ENCODE peak calls at places on chromosomes 3 and 15, in seven cellular contexts. X, Y, P, F, V, K and L are unnamed samples.

GRCh38 chr15:89089316-89090230 is 1.3 kb downstream of the ABHD2 start:
- DNase-seq in K (no peak), Y (no peak), F (no peak), X (no peak), V (no peak), P (no peak), L (no peak)

GRCh38 chr3:151918253-151919029 is 45.0 kb downstream of the SUCNR1 start:
- DNase-seq in F (no peak), P (peak; percentile 34), X (peak; percentile 31), K (no peak), Y (no peak), V (no peak), L (no peak)

GRCh38 chr3:149199474-149199873 is 22.2 kb downstream of the CP start:
- DNase-seq in Y (no peak), F (no peak), P (no peak), X (no peak), K (no peak), V (no peak), L (no peak)

GRCh38 chr3:13112521-13113345 is 39.5 kb upstream of the IQSEC1 start:
- DNase-seq in X (no peak), Y (no peak), K (no peak), F (no peak), V (peak; percentile 18), P (no peak), L (no peak)

GRCh38 chr15:26676115-26676514 is 96.8 kb downstream of the GABRB3 start:
- DNase-seq in F (no peak), K (no peak), X (no peak), Y (no peak), P (no peak), V (no peak), L (no peak)

GRCh38 chr3:125256675-125257074 is 44.1 kb upstream of the SLC12A8 start:
- DNase-seq in X (no peak), F (no peak), Y (no peak), K (no peak), P (no peak), V (no peak), L (no peak)

GRCh38 chr15:39338251-39338650 is 242.6 kb upstream of the THBS1 start:
- DNase-seq in K (no peak), Y (no peak), F (no peak), P (no peak), X (no peak), V (no peak), L (no peak)

GRCh38 chr15:85769182-85769900 is 25.4 kb downstream of the KLHL25 start:
- DNase-seq in P (no peak), V (no peak), Y (no peak), F (no peak), X (no peak), K (no peak), L (no peak)

GRCh38 chr3:118057086-118057485 is 977.6 kb downstream of the IGSF11 start:
- DNase-seq in K (no peak), Y (no peak), X (no peak), V (no peak), P (no peak), F (no peak), L (no peak)

DNA sequence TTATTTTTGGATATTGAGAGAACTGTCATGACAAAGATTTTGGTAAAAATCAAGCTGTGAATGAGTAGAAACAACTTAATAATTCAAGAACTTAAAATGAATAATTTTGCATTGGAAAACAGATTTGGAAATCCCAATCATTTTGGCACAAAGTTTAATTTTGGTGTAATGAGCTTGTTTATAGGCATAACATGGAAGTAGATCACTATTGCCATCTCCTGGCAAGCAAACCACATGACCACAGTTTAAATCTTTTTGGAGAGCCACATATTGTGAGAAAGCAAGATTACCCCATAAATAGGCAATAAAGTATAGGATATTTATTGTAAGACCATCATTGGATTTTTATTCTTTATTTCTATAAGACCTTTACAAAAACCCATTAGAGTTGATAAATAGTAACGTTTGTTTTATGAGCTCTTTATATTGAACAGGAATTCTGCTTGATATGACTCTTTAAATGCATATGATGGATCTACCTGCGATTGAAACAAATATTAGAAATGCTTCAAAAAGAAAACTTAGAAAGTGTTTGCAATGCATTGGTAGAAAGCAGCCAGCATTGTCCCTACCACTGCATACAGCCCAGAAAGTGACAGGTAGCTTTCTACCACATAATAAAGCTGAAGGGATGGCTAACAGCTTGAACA is 766.9 kb downstream of the TBL1XR1 start:
- DNase-seq in P (peak; percentile 5), K (no peak), Y (no peak), F (no peak), X (peak; percentile 36), V (no peak), L (no peak)
- TF ChIP-seq CTCF in P (peak; percentile 46), K (no peak), Y (peak; percentile 59), F (no peak), X (peak; percentile 60), V (no peak), L (no peak)

GRCh38 chr3:170869240-170869592 is 779 bp downstream of the RPL22L1 start:
- DNase-seq in F (no peak), V (no peak), X (no peak), P (no peak), K (no peak), Y (no peak), L (no peak)

GRCh38 chr3:170867143-170867542 is 2.9 kb downstream of the RPL22L1 start:
- DNase-seq in V (no peak), K (no peak), F (no peak), Y (no peak), P (no peak), X (no peak), L (no peak)

GRCh38 chr3:170867552-170867951 is 2.4 kb downstream of the RPL22L1 start:
- DNase-seq in K (no peak), F (no peak), Y (no peak), P (no peak), X (no peak), V (no peak), L (no peak)

GRCh38 chr3:170868577-170869239 is 1.3 kb downstream of the RPL22L1 start:
- DNase-seq in F (no peak), V (no peak), Y (no peak), K (no peak), P (no peak), X (no peak), L (no peak)

GRCh38 chr3:170869645-170870593 is at the start of gene RPL22L1:
- DNase-seq in F (peak; percentile 89), Y (peak; percentile 94), X (peak; percentile 88), P (peak; percentile 72), V (peak; percentile 96), K (peak; percentile 89), L (peak; percentile 89)
- TF ChIP-seq CTCF in F (peak; percentile 12), Y (peak; percentile 33), X (no peak), P (no peak), V (no peak), K (no peak), L (no peak)

DNA sequence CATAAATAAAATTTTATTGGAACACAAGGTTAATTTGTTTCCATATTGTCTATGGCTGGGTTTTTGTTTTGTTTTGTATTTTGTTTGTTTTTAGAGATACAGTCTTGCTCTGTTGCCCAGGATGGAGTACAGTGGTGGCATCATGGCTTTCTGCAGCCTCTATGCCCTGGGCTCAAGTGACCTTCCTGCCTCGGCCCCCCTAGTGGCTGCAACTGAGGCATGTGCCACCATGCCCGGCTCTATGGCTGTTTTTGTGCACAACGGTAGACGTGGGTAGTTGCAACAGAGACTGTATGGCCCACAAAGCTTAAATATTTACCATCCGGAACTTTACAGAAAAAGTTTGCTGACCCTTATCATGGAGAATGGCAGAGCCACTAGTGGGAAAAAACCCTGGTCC is 46.8 kb upstream of the C3orf70 start:
- DNase-seq in V (no peak), X (no peak), F (no peak), P (no peak), K (no peak), Y (no peak), L (no peak)
- TF ChIP-seq CTCF in V (no peak), X (no peak), F (no peak), P (no peak), K (no peak), Y (no peak), L (no peak)

DNA sequence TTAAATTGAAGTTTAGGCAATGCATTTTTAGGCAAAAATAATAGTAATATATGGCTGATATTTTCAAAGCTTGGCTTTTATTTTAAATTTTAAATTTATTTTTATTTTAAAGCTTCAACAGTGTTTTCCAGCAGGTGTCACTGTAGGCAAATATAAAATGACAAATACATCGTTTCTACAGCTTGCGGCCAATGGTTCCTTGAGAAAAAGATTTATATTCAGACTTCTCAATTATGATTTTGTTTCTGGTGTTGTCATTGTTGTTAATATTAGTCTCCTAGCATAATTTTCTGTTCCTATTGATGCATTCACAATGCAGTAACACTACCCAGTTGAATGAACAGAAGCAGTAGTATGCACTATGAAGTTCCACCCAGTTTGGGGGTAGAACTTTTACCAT is 220.7 kb upstream of the DNAJC19 start:
- DNase-seq in P (no peak), F (no peak), Y (no peak), V (no peak), X (peak; percentile 7), K (no peak), L (no peak)
- TF ChIP-seq CTCF in P (peak; percentile 37), F (no peak), Y (peak; percentile 49), V (no peak), X (peak; percentile 39), K (no peak), L (no peak)